ENCODE peak calls at places on chromosome 18, in six cellular contexts. Z is Peyer's patch, B is breast epithelium, H is adrenal gland, R is spleen, F is IMR-90. L is an unnamed sample.

GRCh38 chr18:8367217-8367988 is 241.8 kb upstream of the RAB12 start:
- DNase-seq in Z (peak; percentile 64), B (no peak), H (peak; percentile 61), R (peak; percentile 81), F (no peak), L (no peak)

GRCh38 chr18:33755918-33756590 is 178.0 kb downstream of the ASXL3 start:
- DNase-seq in Z (peak; percentile 58), B (no peak), H (no peak), R (no peak), F (peak; percentile 93), L (no peak)

GRCh38 chr18:43830905-43831304 is 553.6 kb upstream of the SYT4 start:
- DNase-seq in Z (no peak), B (no peak), H (no peak), R (no peak), F (no peak), L (no peak)

GRCh38 chr18:58432050-58432727 is 196.7 kb downstream of the ALPK2 start:
- DNase-seq in Z (no peak), B (no peak), H (no peak), R (no peak), F (no peak), L (no peak)

GRCh38 chr18:76348267-76349066 is 146.6 kb downstream of the ZNF516 start:
- DNase-seq in Z (no peak), B (no peak), H (no peak), R (no peak), F (no peak), L (peak; percentile 81)

GRCh38 chr18:11150271-11150615 is 874 bp upstream of the PIEZO2 start:
- DNase-seq in Z (no peak), B (no peak), H (no peak), R (no peak), F (no peak), L (peak; percentile 66)

GRCh38 chr18:66575263-66575662 is 28.6 kb downstream of the CDH19 start:
- DNase-seq in Z (no peak), B (no peak), H (no peak), R (no peak), F (no peak), L (no peak)

GRCh38 chr18:43158381-43158780 is 42.9 kb upstream of the RIT2 start:
- DNase-seq in Z (no peak), B (no peak), H (no peak), R (no peak), F (no peak), L (no peak)

GRCh38 chr18:33558529-33558928 is 19.5 kb upstream of the ASXL3 start:
- DNase-seq in Z (no peak), B (no peak), H (no peak), R (no peak), F (no peak), L (no peak)

GRCh38 chr18:70188113-70188512 is 17.4 kb downstream of the RTTN start:
- DNase-seq in Z (no peak), B (no peak), H (no peak), R (no peak), F (peak; percentile 44), L (no peak)

GRCh38 chr18:80147037-80147417 is 38.0 kb downstream of the ADNP2 start:
- DNase-seq in Z (no peak), B (no peak), H (no peak), R (no peak), F (no peak), L (peak; percentile 85)

GRCh38 chr18:33114749-33115148 is 325.8 kb downstream of the CCDC178 start:
- DNase-seq in Z (no peak), B (no peak), H (no peak), R (no peak), F (no peak), L (no peak)

GRCh38 chr18:62928316-62928715 is 213.0 kb downstream of the PHLPP1 start:
- DNase-seq in Z (no peak), B (no peak), H (no peak), R (no peak), F (peak; percentile 33), L (no peak)
- TF ChIP-seq CTCF in Z (no peak), B (no peak), H (no peak), R (no peak), F (peak; percentile 23), L (no peak)

GRCh38 chr18:41871229-41872000 is 83.6 kb upstream of the PIK3C3 start:
- DNase-seq in Z (no peak), B (no peak), H (no peak), R (no peak), F (no peak), L (no peak)

GRCh38 chr18:41870817-41871216 is 84.2 kb upstream of the PIK3C3 start:
- DNase-seq in Z (no peak), B (no peak), H (no peak), R (no peak), F (peak; percentile 49), L (no peak)

GRCh38 chr18:41873730-41874129 is 81.3 kb upstream of the PIK3C3 start:
- DNase-seq in Z (no peak), B (no peak), H (no peak), R (no peak), F (no peak), L (no peak)

GRCh38 chr18:41870191-41870590 is 84.8 kb upstream of the PIK3C3 start:
- DNase-seq in Z (no peak), B (no peak), H (no peak), R (no peak), F (no peak), L (no peak)

GRCh38 chr18:41872206-41872605 is 82.8 kb upstream of the PIK3C3 start:
- DNase-seq in Z (no peak), B (no peak), H (no peak), R (no peak), F (no peak), L (no peak)
- H3K4me1 ChIP-seq in Z (no peaks in the 10 kb centered on the region), B (no peaks in the 10 kb centered on the region), H (no peaks in the 10 kb centered on the region), R (no peaks in the 10 kb centered on the region), F (peaks cover 2% of the 10 kb centered on the region), L (no peaks in the 10 kb centered on the region)

GRCh38 chr18:63979409-63979908 is 9.6 kb downstream of the SERPINB8 start:
- DNase-seq in Z (no peak), B (no peak), H (peak; percentile 73), R (no peak), F (peak; percentile 70), L (no peak)

GRCh38 chr18:63980027-63980426 is 10.1 kb downstream of the SERPINB8 start:
- DNase-seq in Z (no peak), B (no peak), H (no peak), R (no peak), F (no peak), L (no peak)

GRCh38 chr18:63981719-63982118 is 11.8 kb downstream of the SERPINB8 start:
- DNase-seq in Z (no peak), B (no peak), H (no peak), R (no peak), F (no peak), L (no peak)

GRCh38 chr18:63980896-63981454 is 11.1 kb downstream of the SERPINB8 start:
- DNase-seq in Z (no peak), B (no peak), H (no peak), R (no peak), F (no peak), L (no peak)

DNA sequence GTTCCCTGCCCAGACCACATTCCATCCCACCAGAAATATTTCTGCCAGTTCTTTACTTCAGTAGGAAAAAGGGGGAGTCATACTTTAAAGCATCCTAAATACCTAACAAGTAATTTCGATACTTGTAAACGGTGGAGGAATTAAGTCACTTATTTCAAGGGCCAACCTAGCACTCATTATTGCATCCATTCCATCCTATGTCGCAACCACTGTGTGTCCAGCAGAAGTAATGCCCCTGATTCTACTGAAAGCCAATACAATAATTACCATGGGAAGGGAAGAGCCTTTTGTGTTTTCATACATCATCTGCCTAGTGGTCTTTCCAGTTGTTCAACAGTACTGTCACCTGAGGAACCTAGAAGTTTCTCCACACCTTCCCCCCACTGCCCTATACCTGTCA is 12.5 kb downstream of the SERPINB8 start:
- DNase-seq in Z (no peak), B (no peak), H (no peak), R (no peak), F (no peak), L (no peak)
- TF ChIP-seq POLR2A in Z (no peak), B (no peak), H (no peak), R (no peak), F (no peak), L (no peak)

DNA sequence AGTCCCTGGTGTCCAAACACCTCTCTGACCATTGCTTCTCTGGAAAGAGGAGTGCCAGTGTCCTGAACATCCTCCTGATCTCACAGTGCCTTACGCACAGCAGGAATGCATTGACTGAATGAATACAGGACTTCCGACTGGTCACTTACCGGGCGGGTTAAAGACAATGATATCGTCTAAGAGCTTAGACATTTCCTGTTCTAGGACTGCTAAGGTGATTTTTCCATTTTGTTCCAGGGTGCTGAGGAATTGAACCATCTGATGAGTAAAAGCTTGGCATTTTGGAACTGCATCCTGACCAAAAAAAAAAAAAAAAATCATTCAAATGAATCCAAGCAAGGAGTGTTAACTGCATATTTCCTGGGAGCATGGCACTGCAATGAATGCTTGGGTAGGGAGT is 40.0 kb downstream of the SIGLEC15 start:
- DNase-seq in Z (no peak), B (no peak), H (no peak), R (no peak), F (no peak), L (no peak)
- TF ChIP-seq CTCF in Z (no peak), B (no peak), H (no peak), R (no peak), F (no peak), L (no peak)

L was measured in esophagus muscularis mucosa.